ENCODE peak calls at places on chromosomes 2 and 18, in five cellular contexts. Z, X, J, O and W are unnamed samples. For H3K27me3, the result is how much of the 10 kb centered on the place peaks cover.

GRCh38 chr2:112787294-112787693 is 3.0 kb upstream of the IL1A start:
- DNase-seq in Z (no peak), X (no peak), J (no peak), O (no peak), W (no peak)

GRCh38 chr2:106180602-106181001 is 13.5 kb downstream of the UXS1 start:
- DNase-seq in Z (no peak), X (no peak), J (no peak), O (no peak), W (no peak)

GRCh38 chr18:45231606-45232005 is 383.7 kb upstream of the SLC14A2 start:
- DNase-seq in Z (peak), X (no peak), J (no peak), O (no peak), W (no peak)

GRCh38 chr2:81895620-81896245 is 1591.2 kb upstream of the LRRTM1 start:
- DNase-seq in Z (peak), X (no peak), J (no peak), O (no peak), W (no peak)

GRCh38 chr2:159034728-159035127 is 66.3 kb downstream of the TANC1 start:
- DNase-seq in Z (no peak), X (no peak), J (no peak), O (no peak), W (no peak)

GRCh38 chr18:8696749-8697211 is 8.6 kb upstream of the MTCL1 start:
- DNase-seq in Z (no peak), X (no peak), J (peak), O (peak), W (peak)

GRCh38 chr2:39127973-39128372 is 7.1 kb upstream of the SOS1 start:
- DNase-seq in Z (no peak), X (no peak), J (no peak), O (no peak), W (no peak)

GRCh38 chr2:13581471-13581870 is 864.7 kb downstream of the TRIB2 start:
- DNase-seq in Z (no peak), X (no peak), J (no peak), O (peak), W (no peak)

GRCh38 chr2:186187854-186188253 is 298.2 kb upstream of the ZC3H15 start:
- DNase-seq in Z (no peak), X (no peak), J (no peak), O (no peak), W (no peak)

GRCh38 chr2:142321706-142322280 is 191.0 kb upstream of the LRP1B start:
- DNase-seq in Z (peak), X (no peak), J (no peak), O (no peak), W (no peak)

GRCh38 chr2:168816369-168816768 is 13.9 kb downstream of the NOSTRIN start:
- DNase-seq in Z (peak), X (no peak), J (no peak), O (no peak), W (no peak)

GRCh38 chr2:27724905-27725693 is 46.4 kb upstream of the MRPL33 start:
- DNase-seq in Z (peak), X (no peak), J (peak), O (no peak), W (no peak)

GRCh38 chr2:186059096-186059495 is 320.5 kb downstream of the FSIP2 start:
- DNase-seq in Z (no peak), X (no peak), J (no peak), O (no peak), W (peak)

GRCh38 chr2:84919885-84920580 is 14.6 kb downstream of the TMSB10 start:
- DNase-seq in Z (peak), X (no peak), J (peak), O (no peak), W (peak)

GRCh38 chr2:53131416-53131815 is 636.2 kb upstream of the CHAC2 start:
- DNase-seq in Z (peak), X (no peak), J (no peak), O (no peak), W (no peak)

GRCh38 chr2:44137872-44138551 is 30.7 kb upstream of the PPM1B start:
- DNase-seq in Z (no peak), X (no peak), J (no peak), O (no peak), W (no peak)

GRCh38 chr2:97735161-97735561 is 21.8 kb downstream of the ZAP70 start:
- DNase-seq in Z (no peak), X (no peak), J (no peak), O (no peak), W (no peak)

GRCh38 chr18:12076424-12077140 is 17.1 kb upstream of the ANKRD62 start:
- DNase-seq in Z (peak), X (no peak), J (no peak), O (peak), W (peak)

GRCh38 chr2:182061739-182062138 is 76.1 kb downstream of the PPP1R1C start:
- DNase-seq in Z (no peak), X (no peak), J (no peak), O (no peak), W (no peak)

GRCh38 chr2:105768961-105769452 is 24.3 kb downstream of the NCK2 start:
- DNase-seq in Z (peak), X (no peak), J (no peak), O (no peak), W (no peak)

GRCh38 chr2:29811378-29811777 is 110.0 kb downstream of the ALK start:
- DNase-seq in Z (peak), X (no peak), J (no peak), O (no peak), W (no peak)

GRCh38 chr2:109243526-109244425 is 114.8 kb downstream of the SH3RF3 start:
- DNase-seq in Z (no peak), X (no peak), J (peak), O (no peak), W (no peak)

GRCh38 chr18:67608909-67609308 is 92.4 kb upstream of the DSEL start:
- DNase-seq in Z (peak), X (no peak), J (no peak), O (no peak), W (no peak)

GRCh38 chr2:179218848-179219594 is 45.6 kb downstream of the SESTD1 start:
- DNase-seq in Z (peak), X (peak), J (peak), O (peak), W (peak)

GRCh38 chr2:170716851-170717598 is 1.9 kb downstream of the SP5 start:
- DNase-seq in Z (no peak), X (no peak), J (no peak), O (peak), W (peak)

GRCh38 chr2:155391613-155392012 is 693.1 kb downstream of the KCNJ3 start:
- DNase-seq in Z (no peak), X (no peak), J (no peak), O (no peak), W (no peak)

GRCh38 chr18:79733996-79734770 is 54.6 kb downstream of the CTDP1 start:
- DNase-seq in Z (no peak), X (no peak), J (no peak), O (peak), W (no peak)

GRCh38 chr2:70477473-70477872 is 76.2 kb downstream of the TGFA start:
- DNase-seq in Z (no peak), X (no peak), J (no peak), O (no peak), W (no peak)

GRCh38 chr2:49248506-49248905 is 94.2 kb upstream of the FSHR start:
- DNase-seq in Z (peak), X (no peak), J (no peak), O (no peak), W (peak)

GRCh38 chr2:120260736-120261135 is 8.1 kb downstream of the RALB start:
- DNase-seq in Z (no peak), X (no peak), J (no peak), O (no peak), W (no peak)

GRCh38 chr2:144429396-144430112 is 90.4 kb downstream of the ZEB2 start:
- DNase-seq in Z (no peak), X (no peak), J (no peak), O (no peak), W (no peak)

GRCh38 chr2:74261204-74261864 is 62.9 kb downstream of the MTHFD2 start:
- DNase-seq in Z (no peak), X (no peak), J (no peak), O (no peak), W (peak)

GRCh38 chr2:231604101-231604684 is 11.5 kb downstream of the TEX44 start:
- DNase-seq in Z (no peak), X (no peak), J (peak), O (peak), W (peak)

GRCh38 chr2:61727746-61728145 is 126.1 kb downstream of the FAM161A start:
- DNase-seq in Z (peak), X (no peak), J (no peak), O (no peak), W (no peak)

GRCh38 chr2:241291977-241292376 is 23.5 kb downstream of the HDLBP start:
- DNase-seq in Z (no peak), X (no peak), J (no peak), O (no peak), W (no peak)

GRCh38 chr2:101616411-101616810 is 81.1 kb upstream of the MAP4K4 start:
- DNase-seq in Z (peak), X (no peak), J (peak), O (peak), W (peak)

GRCh38 chr2:54558976-54559410 is 102.9 kb downstream of the SPTBN1 start:
- DNase-seq in Z (no peak), X (no peak), J (no peak), O (no peak), W (no peak)

GRCh38 chr2:209937893-209938292 is 64.5 kb upstream of the RPE start:
- DNase-seq in Z (no peak), X (no peak), J (no peak), O (no peak), W (peak)

GRCh38 chr18:44895176-44895798 is 214.6 kb downstream of the SETBP1 start:
- DNase-seq in Z (peak), X (no peak), J (no peak), O (no peak), W (peak)

GRCh38 chr2:219628235-219628985 is 980 bp downstream of the SLC4A3 start:
- DNase-seq in Z (no peak), X (no peak), J (peak), O (peak), W (no peak)
- H3K4me3 ChIP-seq in Z (peak), X (peak), J (peak), O (peak), W (no peak)

GRCh38 chr2:99127999-99128398 is 13.5 kb upstream of the C2orf15 start:
- DNase-seq in Z (no peak), X (no peak), J (no peak), O (no peak), W (no peak)
- H3K27me3 ChIP-seq in Z (under half), X (under half), J (under half), O (under half), W (under half)

GRCh38 chr2:160494243-160494642 is 636 bp upstream of the RBMS1 start:
- DNase-seq in Z (peak), X (no peak), J (no peak), O (no peak), W (no peak)

GRCh38 chr2:160490760-160491367 is 2.7 kb downstream of the RBMS1 start:
- DNase-seq in Z (no peak), X (no peak), J (no peak), O (no peak), W (no peak)

GRCh38 chr2:160493227-160494028 is at the start of gene RBMS1:
- DNase-seq in Z (peak), X (peak), J (peak), O (peak), W (peak)

GRCh38 chr2:160492401-160493226 is 993 bp downstream of the RBMS1 start:
- DNase-seq in Z (peak), X (peak), J (peak), O (peak), W (peak)

DNA sequence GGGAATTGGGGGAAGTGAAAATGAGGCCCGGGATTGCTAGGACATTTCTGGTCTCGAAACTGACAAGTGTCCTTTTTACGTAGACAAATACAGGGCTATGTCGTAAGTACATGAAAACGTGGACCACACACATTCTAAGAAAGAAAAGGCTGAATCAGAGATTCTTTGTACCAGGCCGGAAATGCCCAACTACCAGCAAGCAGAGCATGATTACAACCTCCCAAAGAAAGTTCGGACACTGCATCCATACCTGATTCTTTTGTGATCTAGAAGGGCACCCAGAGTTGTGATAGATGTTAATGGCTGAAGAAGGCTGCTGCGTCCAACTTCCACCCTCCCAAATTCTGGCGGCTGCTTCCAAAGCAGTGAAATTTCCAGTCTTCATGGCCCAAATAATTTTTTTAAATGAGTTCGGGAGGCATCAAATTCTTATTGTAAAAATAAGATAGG is 1.7 kb downstream of the RBMS1 start:
- DNase-seq in Z (peak), X (no peak), J (no peak), O (no peak), W (no peak)
- H3K4me3 ChIP-seq in Z (peak), X (peak), J (peak), O (peak), W (peak)

DNA sequence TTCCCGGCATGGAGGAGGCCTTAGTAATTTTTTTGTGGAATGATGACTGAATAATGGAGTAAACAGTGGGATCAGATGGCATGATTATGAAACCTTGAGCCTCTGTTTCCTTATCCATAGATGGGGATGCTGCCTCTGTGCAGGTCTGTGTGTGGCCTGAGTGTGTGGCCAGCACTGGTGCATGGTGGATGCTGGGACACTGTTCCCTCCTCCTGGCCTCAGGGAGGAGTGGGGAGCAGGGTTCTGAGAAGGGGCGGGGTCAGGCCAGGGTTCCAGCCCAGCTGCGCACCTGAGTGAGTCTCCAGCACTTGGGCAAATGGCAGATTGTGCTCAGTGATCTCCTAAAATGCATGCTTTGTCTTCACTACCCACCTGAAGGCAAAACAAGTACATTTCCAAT is 66.4 kb downstream of the DCDC2C start:
- DNase-seq in Z (no peak), X (no peak), J (no peak), O (no peak), W (no peak)
- H3K27me3 ChIP-seq in Z (under half), X (under half), J (under half), O (under half), W (under half)